ENCODE peak calls at places on chromosomes 1 and 21, in four cellular contexts. A, L, H and U are unnamed samples.
A peak's percentile ranks its signal among the peaks of the same experiment; 100 is the strongest.

GRCh38 chr1:156337052-156337887 is 822 bp downstream of the CCT3 start:
- DNase-seq in A (no peak), L (peak; percentile 9), H (no peak), U (peak; percentile 21)

GRCh38 chr1:116910379-116911165 is 856 bp downstream of the PTGFRN start:
- DNase-seq in A (no peak), L (peak; percentile 46), H (peak; percentile 21), U (peak; percentile 67)

GRCh38 chr1:16956775-16957174 is 23.6 kb downstream of the MFAP2 start:
- DNase-seq in A (no peak), L (no peak), H (no peak), U (no peak)

GRCh38 chr21:28805885-28806284 is 186.8 kb downstream of the LTN1 start:
- DNase-seq in A (no peak), L (peak; percentile 82), H (no peak), U (no peak)

GRCh38 chr1:192158181-192158580 is at the start of gene RGS18:
- DNase-seq in A (no peak), L (no peak), H (no peak), U (no peak)

GRCh38 chr1:244422174-244422573 is 29.5 kb downstream of the ADSS2 start:
- DNase-seq in A (no peak), L (no peak), H (no peak), U (no peak)

GRCh38 chr1:185352067-185352466 is 35.0 kb upstream of the IVNS1ABP start:
- DNase-seq in A (no peak), L (peak; percentile 15), H (no peak), U (no peak)

GRCh38 chr1:151235235-151235634 is 19.3 kb upstream of the PSMD4 start:
- DNase-seq in A (no peak), L (no peak), H (no peak), U (no peak)

GRCh38 chr1:54284781-54285563 is 85.0 kb downstream of the MRPL37 start:
- DNase-seq in A (no peak), L (no peak), H (no peak), U (no peak)

GRCh38 chr1:205916541-205916940 is 26.7 kb downstream of the SLC26A9 start:
- DNase-seq in A (no peak), L (peak; percentile 56), H (no peak), U (no peak)

GRCh38 chr1:119674835-119675289 is 26.8 kb upstream of the ZNF697 start:
- DNase-seq in A (no peak), L (peak; percentile 80), H (peak; percentile 61), U (peak; percentile 52)

GRCh38 chr1:226738421-226738994 is 574 bp downstream of the ITPKB start:
- DNase-seq in A (no peak), L (peak; percentile 44), H (peak; percentile 20), U (peak; percentile 37)

GRCh38 chr1:101360506-101360905 is 123.7 kb downstream of the S1PR1 start:
- DNase-seq in A (no peak), L (peak; percentile 7), H (no peak), U (no peak)

GRCh38 chr1:111604931-111605330 is 14.7 kb upstream of the RAP1A start:
- DNase-seq in A (no peak), L (peak; percentile 93), H (no peak), U (no peak)

GRCh38 chr1:7531562-7532340 is 239.3 kb upstream of the VAMP3 start:
- DNase-seq in A (no peak), L (no peak), H (no peak), U (no peak)

GRCh38 chr1:107474877-107475612 is 334.2 kb downstream of the NTNG1 start:
- DNase-seq in A (no peak), L (peak; percentile 39), H (no peak), U (no peak)

GRCh38 chr1:56509713-56510641 is 69.4 kb downstream of the PLPP3 start:
- DNase-seq in A (peak; percentile 46), L (no peak), H (peak; percentile 71), U (no peak)

GRCh38 chr1:21077085-21077484 is 99.6 kb downstream of the EIF4G3 start:
- DNase-seq in A (no peak), L (peak; percentile 46), H (no peak), U (no peak)

GRCh38 chr1:96281491-96281890 is 440.1 kb upstream of the PTBP2 start:
- DNase-seq in A (no peak), L (peak; percentile 8), H (no peak), U (no peak)

GRCh38 chr1:232613752-232614381 is 16.1 kb downstream of the SIPA1L2 start:
- DNase-seq in A (no peak), L (peak; percentile 99), H (no peak), U (no peak)

GRCh38 chr1:214002472-214002871 is 14.7 kb downstream of the PROX1 start:
- DNase-seq in A (no peak), L (peak; percentile 73), H (no peak), U (no peak)

GRCh38 chr1:25821630-25822091 is 1.9 kb downstream of the MTFR1L start:
- DNase-seq in A (no peak), L (peak; percentile 46), H (no peak), U (no peak)

GRCh38 chr1:223329664-223330420 is 34.1 kb downstream of the SUSD4 start:
- DNase-seq in A (no peak), L (peak; percentile 19), H (no peak), U (no peak)

GRCh38 chr1:24713736-24714135 is 31.5 kb upstream of the CLIC4 start:
- DNase-seq in A (no peak), L (no peak), H (no peak), U (no peak)

GRCh38 chr1:58870298-58870676 is 86.4 kb upstream of the JUN start:
- DNase-seq in A (no peak), L (peak; percentile 78), H (no peak), U (peak; percentile 78)

GRCh38 chr1:94698759-94699502 is 121.2 kb upstream of the SLC44A3 start:
- DNase-seq in A (no peak), L (peak; percentile 90), H (no peak), U (no peak)

GRCh38 chr1:179586107-179586823 is 5.4 kb upstream of the TDRD5 start:
- DNase-seq in A (peak; percentile 54), L (peak; percentile 42), H (no peak), U (peak; percentile 72)

GRCh38 chr1:7424352-7424890 is 346.7 kb upstream of the VAMP3 start:
- DNase-seq in A (no peak), L (peak; percentile 67), H (no peak), U (no peak)

GRCh38 chr1:68758666-68759209 is 261.9 kb upstream of the DEPDC1 start:
- DNase-seq in A (no peak), L (no peak), H (no peak), U (no peak)

GRCh38 chr1:11237364-11237755 is 25.0 kb downstream of the MTOR start:
- DNase-seq in A (no peak), L (no peak), H (no peak), U (no peak)

GRCh38 chr21:42358937-42359336 is 7.4 kb downstream of the TFF1 start:
- DNase-seq in A (no peak), L (no peak), H (no peak), U (no peak)

GRCh38 chr1:211708006-211708405 is 32.6 kb upstream of the NEK2 start:
- DNase-seq in A (no peak), L (no peak), H (no peak), U (no peak)

GRCh38 chr1:225996946-225997545 is 2.1 kb downstream of the SDE2 start:
- DNase-seq in A (no peak), L (peak; percentile 23), H (no peak), U (no peak)

GRCh38 chr1:204190212-204191211 is 5.8 kb downstream of the KISS1 start:
- DNase-seq in A (no peak), L (peak; percentile 56), H (no peak), U (peak; percentile 70)

DNA sequence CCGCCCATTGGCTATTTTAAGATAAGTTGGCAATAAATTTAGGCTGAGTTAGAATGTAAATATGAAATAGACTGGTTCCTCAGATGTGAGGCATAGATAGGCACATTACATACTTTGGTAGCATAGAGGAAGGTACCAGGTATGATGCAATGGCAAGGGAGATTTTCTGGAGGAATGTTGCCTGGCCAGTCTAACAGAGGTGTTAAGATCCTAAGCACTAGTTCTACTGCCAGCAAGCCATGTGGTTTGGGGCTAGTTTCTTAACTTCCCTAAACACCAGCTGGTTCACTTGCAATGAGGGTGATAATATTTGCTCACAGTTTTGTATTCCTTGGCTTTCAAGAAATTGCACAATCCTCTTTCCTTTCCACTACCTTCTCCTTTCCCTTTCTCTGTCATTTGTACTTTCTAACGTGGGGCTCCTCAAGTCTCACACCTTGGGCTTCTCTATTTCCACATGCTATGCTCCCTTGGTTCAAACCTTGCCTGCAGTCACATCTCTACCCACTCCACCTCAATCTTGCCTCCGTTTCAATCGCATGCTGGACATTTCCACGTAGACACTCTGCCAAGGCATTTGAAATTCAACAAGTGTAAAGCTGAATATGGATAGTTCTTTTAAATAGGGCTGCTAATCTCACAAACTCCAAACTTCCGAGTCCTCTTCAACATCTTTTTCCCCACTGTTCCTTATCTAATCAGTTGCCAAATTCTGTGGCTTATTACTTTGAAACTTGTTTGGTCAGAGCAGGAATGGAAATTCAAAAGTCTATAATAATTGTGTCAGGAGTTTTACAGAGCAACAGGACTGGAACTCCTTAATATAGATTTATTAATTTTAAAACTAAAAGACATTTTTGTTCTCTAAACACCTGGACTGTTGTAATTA is 4.6 kb upstream of the CD55 start:
- DNase-seq in A (no peak), L (no peak), H (no peak), U (peak; percentile 55)
- H3K27ac ChIP-seq in A (no peak overlapping the region), L (no peak overlapping the region), H (no peak overlapping the region), U (peak overlapping the region; percentile 0)

GRCh38 chr1:200610846-200611245 is 9.7 kb downstream of the KIF14 start:
- DNase-seq in A (no peak), L (peak; percentile 3), H (no peak), U (no peak)
- H3K4me3 ChIP-seq in A (no peak overlapping the region), L (no peak overlapping the region), H (no peak overlapping the region), U (no peak overlapping the region)

DNA sequence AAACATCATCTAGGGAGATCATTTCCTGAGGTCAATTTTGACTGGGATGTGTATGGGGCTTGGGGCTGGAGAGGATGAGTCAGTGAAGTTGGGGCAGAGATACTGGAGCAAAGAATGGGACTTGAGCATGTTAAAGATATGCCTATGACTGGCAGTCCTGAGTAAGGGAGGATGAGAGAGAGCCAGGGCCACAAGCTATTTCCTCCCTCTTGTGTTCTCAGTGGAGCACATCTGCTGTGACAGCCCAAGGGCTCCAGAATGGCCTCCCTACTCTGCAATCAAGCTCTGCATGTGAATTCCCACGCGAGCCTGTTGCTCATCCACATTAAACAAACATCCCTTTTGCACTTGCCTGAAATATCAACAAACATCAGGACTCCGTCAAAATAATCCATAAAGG is 9.3 kb downstream of the ADCY10 start:
- DNase-seq in A (no peak), L (peak; percentile 81), H (no peak), U (no peak)
- H3K27ac ChIP-seq in A (peak overlapping the region; percentile 6), L (no peak overlapping the region), H (no peak overlapping the region), U (no peak overlapping the region)

GRCh38 chr1:183592733-183593132 is 2.5 kb upstream of the NCF2 start:
- DNase-seq in A (no peak), L (no peak), H (no peak), U (no peak)

GRCh38 chr1:183588827-183589226 is 1.4 kb downstream of the NCF2 start:
- DNase-seq in A (no peak), L (no peak), H (no peak), U (peak; percentile 49)

GRCh38 chr1:183589384-183589783 is 875 bp downstream of the NCF2 start:
- DNase-seq in A (no peak), L (no peak), H (no peak), U (no peak)

GRCh38 chr1:183590225-183591191 is at the start of gene NCF2:
- DNase-seq in A (no peak), L (no peak), H (no peak), U (no peak)

DNA sequence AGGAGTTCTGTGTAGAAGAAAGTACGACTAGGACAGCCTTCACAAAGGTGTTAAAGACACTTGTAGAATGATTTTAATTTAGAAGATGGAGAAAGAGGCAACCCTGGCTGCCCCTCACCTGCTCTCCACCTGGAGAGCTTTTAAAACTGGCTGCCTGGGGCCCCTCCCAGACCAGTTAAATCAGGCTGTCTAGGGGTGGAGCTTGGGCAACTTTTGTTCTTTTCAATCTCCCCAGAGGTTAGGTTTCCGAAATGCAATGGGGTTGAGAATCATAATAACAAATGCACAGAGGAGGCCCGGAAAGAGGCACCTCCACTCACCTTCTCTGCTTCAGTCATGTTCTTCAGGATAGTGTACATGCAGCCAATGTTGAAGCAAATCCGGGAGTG is 429 bp downstream of the NCF2 start:
- DNase-seq in A (no peak), L (no peak), H (no peak), U (no peak)
- H3K4me3 ChIP-seq in A (no peak overlapping the region), L (no peak overlapping the region), H (no peak overlapping the region), U (no peak overlapping the region)